ENCODE peak calls at places on chromosomes 11 and 22, in six cellular contexts. One of them, this sample, is unnamed.

GRCh38 chr11:3133456-3134217 is 31.5 kb downstream of the OSBPL5 start:
- DNase-seq in K562: no peak
- DNase-seq in A549: no peak
- DNase-seq in endothelial cell of umbilical vein: no peak
- DNase-seq in HepG2: no peak
- DNase-seq in GM12878: no peak
- DNase-seq in this sample: peak; percentile 71

GRCh38 chr11:24145411-24145810 is 351.4 kb upstream of the LUZP2 start:
- DNase-seq in K562: no peak
- DNase-seq in A549: no peak
- DNase-seq in endothelial cell of umbilical vein: no peak
- DNase-seq in HepG2: no peak
- DNase-seq in GM12878: no peak
- DNase-seq in this sample: no peak

GRCh38 chr11:45886816-45887520 is 1.5 kb downstream of the MAPK8IP1 start:
- DNase-seq in K562: no peak
- DNase-seq in A549: no peak
- DNase-seq in endothelial cell of umbilical vein: no peak
- DNase-seq in HepG2: no peak
- DNase-seq in GM12878: no peak
- DNase-seq in this sample: no peak

GRCh38 chr11:108414958-108415357 is 52.4 kb downstream of the C11orf65 start:
- DNase-seq in K562: no peak
- DNase-seq in A549: no peak
- DNase-seq in endothelial cell of umbilical vein: no peak
- DNase-seq in HepG2: no peak
- DNase-seq in GM12878: no peak
- DNase-seq in this sample: no peak

GRCh38 chr11:12247543-12248287 is 129.7 kb upstream of the PARVA start:
- DNase-seq in K562: no peak
- DNase-seq in A549: no peak
- DNase-seq in endothelial cell of umbilical vein: no peak
- DNase-seq in HepG2: no peak
- DNase-seq in GM12878: no peak
- DNase-seq in this sample: no peak

GRCh38 chr11:3340025-3340424 is 38.9 kb downstream of the ZNF195 start:
- DNase-seq in K562: peak; percentile 40
- DNase-seq in A549: no peak
- DNase-seq in endothelial cell of umbilical vein: peak; percentile 47
- DNase-seq in HepG2: no peak
- DNase-seq in GM12878: no peak
- DNase-seq in this sample: no peak

GRCh38 chr22:31278643-31279326 is 13.5 kb downstream of the PIK3IP1 start:
- DNase-seq in K562: no peak
- DNase-seq in A549: no peak
- DNase-seq in endothelial cell of umbilical vein: no peak
- DNase-seq in HepG2: no peak
- DNase-seq in GM12878: no peak
- DNase-seq in this sample: no peak

GRCh38 chr11:1307998-1308744 is 1.3 kb downstream of the TOLLIP start:
- DNase-seq in K562: no peak
- DNase-seq in A549: no peak
- DNase-seq in endothelial cell of umbilical vein: no peak
- DNase-seq in HepG2: no peak
- DNase-seq in GM12878: no peak
- DNase-seq in this sample: no peak

GRCh38 chr11:6611092-6612007 is 666 bp downstream of the TAF10 start:
- DNase-seq in K562: no peak
- DNase-seq in A549: no peak
- DNase-seq in endothelial cell of umbilical vein: peak; percentile 44
- DNase-seq in HepG2: no peak
- DNase-seq in GM12878: no peak
- DNase-seq in this sample: peak; percentile 50

GRCh38 chr11:13152736-13153541 is 124.7 kb upstream of the BMAL1 start:
- DNase-seq in K562: no peak
- DNase-seq in A549: peak; percentile 34
- DNase-seq in endothelial cell of umbilical vein: peak; percentile 55
- DNase-seq in HepG2: peak; percentile 25
- DNase-seq in GM12878: no peak
- DNase-seq in this sample: no peak

GRCh38 chr22:43295173-43295572 is 48.0 kb downstream of the SCUBE1 start:
- DNase-seq in K562: no peak
- DNase-seq in A549: no peak
- DNase-seq in endothelial cell of umbilical vein: no peak
- DNase-seq in HepG2: no peak
- DNase-seq in GM12878: no peak
- DNase-seq in this sample: no peak

GRCh38 chr11:117145393-117145761 is 1.3 kb downstream of the PAFAH1B2 start:
- DNase-seq in K562: peak; percentile 36
- DNase-seq in A549: peak; percentile 58
- DNase-seq in endothelial cell of umbilical vein: peak; percentile 73
- DNase-seq in HepG2: peak; percentile 16
- DNase-seq in GM12878: no peak
- DNase-seq in this sample: peak; percentile 69

GRCh38 chr11:97454988-97455387 is 1065.2 kb downstream of the JRKL start:
- DNase-seq in K562: no peak
- DNase-seq in A549: no peak
- DNase-seq in endothelial cell of umbilical vein: peak; percentile 16
- DNase-seq in HepG2: peak; percentile 3
- DNase-seq in GM12878: no peak
- DNase-seq in this sample: peak; percentile 12

GRCh38 chr22:45771057-45771456 is 99.4 kb downstream of the ATXN10 start:
- DNase-seq in K562: no peak
- DNase-seq in A549: no peak
- DNase-seq in endothelial cell of umbilical vein: no peak
- DNase-seq in HepG2: no peak
- DNase-seq in GM12878: no peak
- DNase-seq in this sample: no peak

GRCh38 chr11:60336767-60337391 is 9.8 kb downstream of the MS4A6E start:
- DNase-seq in K562: no peak
- DNase-seq in A549: no peak
- DNase-seq in endothelial cell of umbilical vein: no peak
- DNase-seq in HepG2: no peak
- DNase-seq in GM12878: peak; percentile 55
- DNase-seq in this sample: no peak

GRCh38 chr11:124837491-124837856 is 27.8 kb upstream of the ROBO3 start:
- DNase-seq in K562: peak; percentile 64
- DNase-seq in A549: peak; percentile 30
- DNase-seq in endothelial cell of umbilical vein: peak; percentile 87
- DNase-seq in HepG2: peak; percentile 58
- DNase-seq in GM12878: peak; percentile 2
- DNase-seq in this sample: peak; percentile 70

GRCh38 chr11:61460474-61460881 is 30.6 kb downstream of the SDHAF2 start:
- DNase-seq in K562: no peak
- DNase-seq in A549: no peak
- DNase-seq in endothelial cell of umbilical vein: no peak
- DNase-seq in HepG2: no peak
- DNase-seq in GM12878: no peak
- DNase-seq in this sample: no peak

GRCh38 chr11:13313005-13313819 is 35.6 kb downstream of the BMAL1 start:
- DNase-seq in K562: no peak
- DNase-seq in A549: no peak
- DNase-seq in endothelial cell of umbilical vein: no peak
- DNase-seq in HepG2: no peak
- DNase-seq in GM12878: no peak
- DNase-seq in this sample: no peak

GRCh38 chr11:76610371-76610770 is 60.2 kb downstream of the LRRC32 start:
- DNase-seq in K562: no peak
- DNase-seq in A549: no peak
- DNase-seq in endothelial cell of umbilical vein: no peak
- DNase-seq in HepG2: no peak
- DNase-seq in GM12878: no peak
- DNase-seq in this sample: no peak

GRCh38 chr22:25027052-25027525 is 74.6 kb downstream of the KIAA1671 start:
- DNase-seq in K562: no peak
- DNase-seq in A549: no peak
- DNase-seq in endothelial cell of umbilical vein: no peak
- DNase-seq in HepG2: no peak
- DNase-seq in GM12878: no peak
- DNase-seq in this sample: no peak

DNA sequence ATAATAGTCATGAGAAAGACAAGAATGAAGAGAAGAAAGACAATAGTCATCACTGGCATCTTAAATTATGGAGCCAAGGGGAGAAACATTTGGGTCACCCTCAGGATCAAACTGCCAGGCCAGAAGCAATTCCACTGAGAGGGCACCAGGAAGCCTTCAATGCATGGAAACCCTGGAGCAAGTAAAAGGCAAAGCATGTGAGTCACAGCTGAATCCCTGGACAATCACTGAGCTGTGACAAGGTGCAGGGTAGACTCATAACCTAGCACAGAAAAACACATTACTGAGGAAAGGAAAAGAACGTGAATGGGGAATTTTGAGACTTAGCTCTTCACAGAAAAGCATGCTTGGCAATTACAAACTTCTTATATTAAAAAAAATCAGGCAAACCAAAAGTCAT is 1.6 kb downstream of the KCNJ1 start:
- DNase-seq in K562: no peak
- DNase-seq in A549: no peak
- DNase-seq in endothelial cell of umbilical vein: no peak
- DNase-seq in HepG2: no peak
- DNase-seq in GM12878: no peak
- DNase-seq in this sample: no peak
- TF ChIP-seq MYC in K562: no peak
- TF ChIP-seq MYC in A549: no peak
- TF ChIP-seq MYC in endothelial cell of umbilical vein: no peak
- TF ChIP-seq MYC in HepG2: no peak
- TF ChIP-seq MYC in GM12878: no peak
- TF ChIP-seq MYC in this sample: no peak

GRCh38 chr22:50605349-50606074 is 4.9 kb downstream of the MAPK8IP2 start:
- DNase-seq in K562: no peak
- DNase-seq in A549: no peak
- DNase-seq in endothelial cell of umbilical vein: no peak
- DNase-seq in HepG2: no peak
- DNase-seq in GM12878: no peak
- DNase-seq in this sample: no peak
- TF ChIP-seq POLR2A in K562: no peak
- TF ChIP-seq POLR2A in A549: no peak
- TF ChIP-seq POLR2A in endothelial cell of umbilical vein: no peak
- TF ChIP-seq POLR2A in HepG2: no peak
- TF ChIP-seq POLR2A in GM12878: no peak
- TF ChIP-seq POLR2A in this sample: no peak

GRCh38 chr11:102292951-102293350 is 24.3 kb upstream of the BIRC3 start:
- DNase-seq in K562: no peak
- DNase-seq in A549: no peak
- DNase-seq in endothelial cell of umbilical vein: no peak
- DNase-seq in HepG2: no peak
- DNase-seq in GM12878: no peak
- DNase-seq in this sample: no peak

GRCh38 chr11:102293873-102294601 is 23.2 kb upstream of the BIRC3 start:
- DNase-seq in K562: no peak
- DNase-seq in A549: no peak
- DNase-seq in endothelial cell of umbilical vein: peak; percentile 50
- DNase-seq in HepG2: peak; percentile 54
- DNase-seq in GM12878: no peak
- DNase-seq in this sample: peak; percentile 58

GRCh38 chr11:102289510-102290078 is 27.7 kb upstream of the BIRC3 start:
- DNase-seq in K562: no peak
- DNase-seq in A549: no peak
- DNase-seq in endothelial cell of umbilical vein: no peak
- DNase-seq in HepG2: no peak
- DNase-seq in GM12878: no peak
- DNase-seq in this sample: no peak

GRCh38 chr11:102291831-102292230 is 25.5 kb upstream of the BIRC3 start:
- DNase-seq in K562: no peak
- DNase-seq in A549: no peak
- DNase-seq in endothelial cell of umbilical vein: no peak
- DNase-seq in HepG2: no peak
- DNase-seq in GM12878: no peak
- DNase-seq in this sample: no peak

DNA sequence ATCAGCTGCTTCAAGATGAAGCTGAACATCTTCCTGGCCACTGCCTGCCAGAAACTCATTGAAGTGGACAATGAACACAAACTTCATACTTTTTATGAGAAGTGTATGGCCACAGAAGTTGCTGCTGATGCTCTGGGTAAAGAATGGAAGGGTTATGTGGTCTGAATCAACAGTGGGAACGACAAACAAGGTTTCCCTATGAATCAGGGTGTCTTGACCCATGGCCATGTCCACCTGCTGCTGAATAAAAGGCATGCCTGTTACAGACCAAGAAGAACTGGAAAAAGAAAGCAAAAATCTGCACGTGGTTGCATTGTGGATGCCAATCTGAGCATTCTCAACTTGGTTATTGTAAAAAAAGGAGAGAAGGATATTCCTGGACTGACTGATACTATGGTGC is 22.2 kb upstream of the BIRC3 start:
- DNase-seq in K562: no peak
- DNase-seq in A549: no peak
- DNase-seq in endothelial cell of umbilical vein: no peak
- DNase-seq in HepG2: no peak
- DNase-seq in GM12878: no peak
- DNase-seq in this sample: no peak
- TF ChIP-seq MYC in K562: no peak
- TF ChIP-seq MYC in A549: no peak
- TF ChIP-seq MYC in endothelial cell of umbilical vein: no peak
- TF ChIP-seq MYC in HepG2: no peak
- TF ChIP-seq MYC in GM12878: no peak
- TF ChIP-seq MYC in this sample: no peak

DNA sequence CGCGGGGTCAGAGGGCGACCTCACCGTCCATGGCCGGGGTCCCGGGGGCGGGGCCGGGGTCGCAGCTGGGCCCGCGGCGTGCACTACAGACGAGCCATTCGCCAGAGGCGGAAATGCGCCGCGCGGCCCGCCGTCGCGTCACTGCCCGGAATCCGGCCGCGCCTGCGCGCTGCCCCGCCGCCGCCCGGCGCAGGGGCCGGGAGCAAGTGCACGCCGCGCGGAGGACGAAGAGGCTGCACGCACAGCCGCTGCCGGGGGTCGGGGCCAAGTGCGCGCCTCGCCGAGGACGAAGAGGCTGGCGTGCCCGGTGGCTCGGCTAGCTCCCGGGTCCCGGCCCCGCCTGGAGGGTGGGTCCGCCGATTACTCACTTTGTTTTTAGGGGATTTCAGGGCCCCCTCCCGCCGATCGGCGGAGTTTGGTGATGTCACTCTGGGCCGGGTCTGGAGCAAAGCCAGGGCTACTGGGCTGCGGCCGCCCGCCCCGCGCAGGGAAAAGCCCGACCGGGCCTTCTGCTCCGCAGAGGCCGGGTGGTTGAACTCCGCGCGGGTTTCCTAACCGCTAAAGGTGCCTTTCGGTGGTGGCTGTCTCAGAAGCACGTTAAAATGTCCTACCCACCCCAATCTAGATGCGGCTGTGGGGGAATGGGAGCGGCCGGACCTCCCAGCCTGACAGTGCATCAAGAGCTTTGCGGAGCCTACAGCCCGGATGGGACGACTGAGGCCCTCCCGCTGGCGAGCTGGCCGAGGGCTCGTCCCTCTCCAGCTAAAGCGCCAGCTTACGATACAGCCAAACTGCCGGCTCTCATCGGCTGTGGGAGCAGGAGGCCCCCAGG is at the start of gene RELA:
- DNase-seq in K562: peak; percentile 94
- DNase-seq in A549: peak; percentile 67
- DNase-seq in endothelial cell of umbilical vein: peak; percentile 92
- DNase-seq in HepG2: peak; percentile 81
- DNase-seq in GM12878: no peak
- DNase-seq in this sample: peak; percentile 95
- TF ChIP-seq POLR2A in K562: peak; percentile 81
- TF ChIP-seq POLR2A in A549: peak; percentile 74
- TF ChIP-seq POLR2A in endothelial cell of umbilical vein: peak; percentile 87
- TF ChIP-seq POLR2A in HepG2: peak; percentile 81
- TF ChIP-seq POLR2A in GM12878: peak; percentile 79
- TF ChIP-seq POLR2A in this sample: peak; percentile 54

This sample was measured in NB4.